ENCODE peak calls at places on chromosomes 1 and 21, in four cellular contexts. F, L, O and T are unnamed samples.

GRCh38 chr21:45910548-45911221 is 70.9 kb upstream of the COL6A1 start:
- DNase-seq in F (no peak), L (no peak), O (no peak), T (no peak)

GRCh38 chr1:106380772-106381171 is 675.7 kb upstream of the PRMT6 start:
- DNase-seq in F (no peak), L (no peak), O (no peak), T (no peak)

GRCh38 chr1:31725134-31725533 is 21.3 kb upstream of the COL16A1 start:
- DNase-seq in F (no peak), L (no peak), O (no peak), T (no peak)

GRCh38 chr1:172321429-172321828 is 99.1 kb upstream of the C1orf105 start:
- DNase-seq in F (peak; percentile 66), L (no peak), O (no peak), T (no peak)

GRCh38 chr1:57363643-57364042 is 60.2 kb downstream of the DAB1 start:
- DNase-seq in F (no peak), L (no peak), O (no peak), T (no peak)

GRCh38 chr1:40625076-40625475 is 40.4 kb downstream of the RIMS3 start:
- DNase-seq in F (no peak), L (no peak), O (no peak), T (peak; percentile 59)

GRCh38 chr1:247409869-247410544 is 6.0 kb upstream of the NLRP3 start:
- DNase-seq in F (no peak), L (peak; percentile 92), O (no peak), T (no peak)

GRCh38 chr1:99849413-99849743 is 783 bp upstream of the AGL start:
- DNase-seq in F (no peak), L (peak; percentile 7), O (no peak), T (peak; percentile 23)

GRCh38 chr1:242211254-242212022 is 212.5 kb upstream of the MAP1LC3C start:
- DNase-seq in F (no peak), L (no peak), O (no peak), T (no peak)

GRCh38 chr1:147757015-147757990 is 3.1 kb downstream of the GJA5 start:
- DNase-seq in F (no peak), L (no peak), O (no peak), T (no peak)

GRCh38 chr1:26784023-26784871 is 3.5 kb upstream of the PIGV start:
- DNase-seq in F (peak; percentile 80), L (no peak), O (no peak), T (peak; percentile 87)

GRCh38 chr1:247411583-247412295 is 4.2 kb upstream of the NLRP3 start:
- DNase-seq in F (no peak), L (no peak), O (no peak), T (no peak)

GRCh38 chr21:42129300-42130266 is 58.5 kb downstream of the UMODL1 start:
- DNase-seq in F (no peak), L (no peak), O (no peak), T (no peak)

GRCh38 chr1:28668956-28669719 is 554 bp downstream of the GMEB1 start:
- DNase-seq in F (peak; percentile 33), L (no peak), O (peak; percentile 47), T (peak; percentile 45)

GRCh38 chr1:53380296-53380695 is 52.4 kb upstream of the LRP8 start:
- DNase-seq in F (no peak), L (no peak), O (no peak), T (no peak)

GRCh38 chr1:2541619-2542246 is 11.7 kb upstream of the HES5 start:
- DNase-seq in F (no peak), L (no peak), O (no peak), T (peak; percentile 93)

GRCh38 chr1:59556802-59557548 is 257.8 kb upstream of the HOOK1 start:
- DNase-seq in F (no peak), L (no peak), O (no peak), T (peak; percentile 51)

GRCh38 chr1:78884685-78885452 is 121.7 kb downstream of the ADGRL4 start:
- DNase-seq in F (peak; percentile 21), L (no peak), O (peak; percentile 6), T (no peak)

GRCh38 chr21:38661296-38662223 is 144.2 kb upstream of the ETS2 start:
- DNase-seq in F (peak; percentile 62), L (no peak), O (no peak), T (peak; percentile 38)

GRCh38 chr1:21882721-21883415 is 54.2 kb downstream of the HSPG2 start:
- DNase-seq in F (no peak), L (no peak), O (no peak), T (no peak)

GRCh38 chr1:75745276-75745675 is 20.8 kb downstream of the ACADM start:
- DNase-seq in F (no peak), L (no peak), O (no peak), T (no peak)

GRCh38 chr1:60527567-60527966 is 454.0 kb upstream of the C1orf87 start:
- DNase-seq in F (no peak), L (no peak), O (no peak), T (no peak)

DNA sequence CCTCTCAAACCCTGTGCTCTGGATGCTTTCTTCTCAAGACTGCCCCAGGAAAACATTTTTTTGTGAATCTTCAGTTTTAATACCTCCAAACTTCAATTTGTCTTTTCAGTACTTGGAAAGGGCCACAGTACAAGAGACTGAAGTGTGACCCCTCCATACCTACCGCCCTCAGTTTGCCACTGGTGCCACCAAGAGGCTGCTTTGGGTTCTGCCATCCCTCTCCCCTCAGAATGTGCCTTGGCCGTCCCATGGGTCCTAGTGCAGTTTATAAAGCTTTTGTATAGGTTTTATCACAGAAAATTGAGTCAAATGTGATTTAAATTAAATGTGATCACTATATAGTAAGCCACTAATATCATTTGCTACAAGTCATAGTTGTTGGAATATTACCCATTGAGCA is 60.8 kb upstream of the PGD start:
- DNase-seq in F (peak; percentile 34), L (no peak), O (peak; percentile 21), T (peak; percentile 38)
- H3K4me1 ChIP-seq in F (peaks cover 5% of the 10 kb centered on the region), L (no peaks in the 10 kb centered on the region), O (peaks cover 9% of the 10 kb centered on the region), T (no peaks in the 10 kb centered on the region)

GRCh38 chr21:30668776-30669175 is 26.1 kb downstream of the KRTAP20-3 start:
- DNase-seq in F (no peak), L (no peak), O (no peak), T (no peak)
- H3K4me3 ChIP-seq in F (no peak overlapping the region), L (no peak overlapping the region), O (no peak overlapping the region), T (no peak overlapping the region)

GRCh38 chr1:116911166-116911553 is 1.4 kb downstream of the PTGFRN start:
- DNase-seq in F (no peak), L (no peak), O (no peak), T (no peak)
- H3K9ac ChIP-seq in F (no peak overlapping the region), L (no peak overlapping the region), O (no peak overlapping the region), T (peak overlapping the region; percentile 88)

GRCh38 chr1:156772222-156772621 is 4.9 kb downstream of the PRCC start:
- DNase-seq in F (no peak), L (no peak), O (no peak), T (no peak)
- H3K4me1 ChIP-seq in F (peaks cover 3% of the 10 kb centered on the region), L (no peaks in the 10 kb centered on the region), O (peaks cover 10% of the 10 kb centered on the region), T (peaks cover 12% of the 10 kb centered on the region)

DNA sequence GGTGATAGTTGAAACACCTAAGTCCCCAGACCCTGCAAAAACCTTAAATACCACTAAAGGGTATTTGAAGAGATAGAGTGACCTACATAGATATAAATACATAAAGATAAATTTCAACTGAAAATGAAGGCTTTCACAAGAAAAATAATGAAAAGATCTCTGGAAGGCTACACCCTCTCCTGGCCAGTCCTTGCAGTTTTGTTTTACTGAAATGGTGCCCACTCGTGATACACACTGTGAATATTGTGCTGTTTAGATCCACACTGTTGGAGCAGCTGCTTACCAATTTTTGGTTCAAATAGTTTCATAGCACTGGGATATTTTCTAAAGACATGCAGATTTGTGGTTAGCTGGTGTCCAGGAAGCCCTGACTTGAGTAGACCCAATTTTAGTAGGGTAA is 31.5 kb upstream of the RNF187 start:
- DNase-seq in F (peak; percentile 31), L (no peak), O (no peak), T (no peak)
- H3K4me3 ChIP-seq in F (no peak overlapping the region), L (no peak overlapping the region), O (no peak overlapping the region), T (no peak overlapping the region)